ENCODE peak calls at places on chromosomes 12 and 14, in four cellular contexts. J is HL-60; K is activated CD4-positive, CD25-positive, alpha-beta regulatory T cell; D is astrocyte of the spinal cord. R is an unnamed sample.
A peak's percentile ranks its signal among the peaks of the same experiment; 100 is the strongest.

GRCh38 chr12:52313926-52314325 is 7.3 kb downstream of the KRT83 start:
- DNase-seq in J (no peak), K (no peak), D (no peak), R (no peak)

GRCh38 chr12:50110762-50111416 is 1.1 kb upstream of the COX14 start:
- DNase-seq in K (no peak), D (no peak), J (no peak), R (no peak)

GRCh38 chr14:52885230-52885629 is 65.6 kb downstream of the FERMT2 start:
- DNase-seq in K (no peak), J (no peak), D (peak; percentile 37), R (no peak)

GRCh38 chr14:50366589-50366988 is 30.1 kb downstream of the CDKL1 start:
- DNase-seq in K (no peak), J (no peak), D (no peak), R (no peak)

GRCh38 chr14:95993768-95994592 is 45.2 kb upstream of the C14orf132 start:
- DNase-seq in D (peak; percentile 53), K (no peak), J (no peak), R (no peak)

GRCh38 chr12:64178122-64178521 is 44.0 kb downstream of the KICS2 start:
- DNase-seq in D (peak; percentile 77), K (no peak), J (no peak), R (no peak)

GRCh38 chr12:54352891-54353874 is 11.1 kb downstream of the GPR84 start:
- DNase-seq in D (peak; percentile 73), J (no peak), K (no peak), R (no peak)

GRCh38 chr14:60724080-60724618 is at the start of gene SIX4:
- DNase-seq in J (no peak), K (no peak), D (peak; percentile 90), R (peak; percentile 13)

GRCh38 chr12:2068638-2069037 is 15.9 kb downstream of the CACNA1C start:
- DNase-seq in D (no peak), K (no peak), J (no peak), R (no peak)

GRCh38 chr14:64747327-64747726 is 43.1 kb downstream of the PLEKHG3 start:
- DNase-seq in D (no peak), K (no peak), J (no peak), R (no peak)

GRCh38 chr14:88270781-88271180 is 52.3 kb downstream of the KCNK10 start:
- DNase-seq in K (no peak), J (no peak), D (no peak), R (no peak)

GRCh38 chr12:22658214-22658613 is 33.2 kb downstream of the ETNK1 start:
- DNase-seq in J (no peak), K (no peak), D (peak; percentile 76), R (no peak)

GRCh38 chr12:106031736-106032135 is 107.0 kb downstream of the NUAK1 start:
- DNase-seq in J (no peak), D (no peak), K (no peak), R (no peak)

R was measured in NCI-H1048.